ENCODE peak calls at places on chromosome 12, in six cellular contexts. One of them, this sample, is unnamed.

GRCh38 chr12:131230340-131231099 is 276.8 kb downstream of the ADGRD1 start:
- DNase-seq in HepG2: no peak
- DNase-seq in H7: peak
- DNase-seq in stimulated activated CD4-positive, alpha-beta T cell treated with anti-CD3 and anti-CD28 coated beads, Interleukin-4, amount 100 ng/mL, for 1 hour: no peak
- DNase-seq in stimulated activated naive CD4-positive, alpha-beta T cell: no peak
- DNase-seq in anterior cingulate cortex: no peak
- DNase-seq in this sample: no peak

GRCh38 chr12:30679250-30679649 is 16.4 kb downstream of the IPO8 start:
- DNase-seq in HepG2: no peak
- DNase-seq in stimulated activated CD4-positive, alpha-beta T cell treated with anti-CD3 and anti-CD28 coated beads, Interleukin-4, amount 100 ng/mL, for 1 hour: no peak
- DNase-seq in stimulated activated naive CD4-positive, alpha-beta T cell: no peak
- DNase-seq in H7: no peak
- DNase-seq in anterior cingulate cortex: no peak
- DNase-seq in this sample: no peak

GRCh38 chr12:32512910-32513309 is 113.6 kb downstream of the FGD4 start:
- DNase-seq in H7: no peak
- DNase-seq in anterior cingulate cortex: no peak
- DNase-seq in HepG2: no peak
- DNase-seq in stimulated activated CD4-positive, alpha-beta T cell treated with anti-CD3 and anti-CD28 coated beads, Interleukin-4, amount 100 ng/mL, for 1 hour: no peak
- DNase-seq in stimulated activated naive CD4-positive, alpha-beta T cell: no peak
- DNase-seq in this sample: no peak

GRCh38 chr12:116528067-116528466 is 31.1 kb upstream of the MAP1LC3B2 start:
- DNase-seq in H7: no peak
- DNase-seq in stimulated activated naive CD4-positive, alpha-beta T cell: no peak
- DNase-seq in HepG2: no peak
- DNase-seq in stimulated activated CD4-positive, alpha-beta T cell treated with anti-CD3 and anti-CD28 coated beads, Interleukin-4, amount 100 ng/mL, for 1 hour: no peak
- DNase-seq in anterior cingulate cortex: no peak
- DNase-seq in this sample: no peak

GRCh38 chr12:117875652-117876491 is 92.9 kb downstream of the KSR2 start:
- DNase-seq in HepG2: no peak
- DNase-seq in anterior cingulate cortex: peak
- DNase-seq in stimulated activated naive CD4-positive, alpha-beta T cell: no peak
- DNase-seq in stimulated activated CD4-positive, alpha-beta T cell treated with anti-CD3 and anti-CD28 coated beads, Interleukin-4, amount 100 ng/mL, for 1 hour: peak
- DNase-seq in H7: peak
- DNase-seq in this sample: peak

GRCh38 chr12:27243006-27243405 is 1.1 kb upstream of the STK38L start:
- DNase-seq in stimulated activated naive CD4-positive, alpha-beta T cell: no peak
- DNase-seq in H7: no peak
- DNase-seq in stimulated activated CD4-positive, alpha-beta T cell treated with anti-CD3 and anti-CD28 coated beads, Interleukin-4, amount 100 ng/mL, for 1 hour: no peak
- DNase-seq in HepG2: no peak
- DNase-seq in anterior cingulate cortex: no peak
- DNase-seq in this sample: no peak

GRCh38 chr12:16939871-16940306 is 333.9 kb upstream of the LMO3 start:
- DNase-seq in HepG2: peak
- DNase-seq in stimulated activated naive CD4-positive, alpha-beta T cell: no peak
- DNase-seq in anterior cingulate cortex: no peak
- DNase-seq in stimulated activated CD4-positive, alpha-beta T cell treated with anti-CD3 and anti-CD28 coated beads, Interleukin-4, amount 100 ng/mL, for 1 hour: no peak
- DNase-seq in H7: peak
- DNase-seq in this sample: peak

GRCh38 chr12:22539055-22539454 is 5.3 kb downstream of the C2CD5 start:
- DNase-seq in HepG2: no peak
- DNase-seq in H7: no peak
- DNase-seq in stimulated activated naive CD4-positive, alpha-beta T cell: no peak
- DNase-seq in stimulated activated CD4-positive, alpha-beta T cell treated with anti-CD3 and anti-CD28 coated beads, Interleukin-4, amount 100 ng/mL, for 1 hour: no peak
- DNase-seq in anterior cingulate cortex: no peak
- DNase-seq in this sample: no peak

GRCh38 chr12:69324797-69325466 is 23.2 kb upstream of the LYZ start:
- DNase-seq in stimulated activated naive CD4-positive, alpha-beta T cell: no peak
- DNase-seq in HepG2: no peak
- DNase-seq in H7: no peak
- DNase-seq in anterior cingulate cortex: no peak
- DNase-seq in stimulated activated CD4-positive, alpha-beta T cell treated with anti-CD3 and anti-CD28 coated beads, Interleukin-4, amount 100 ng/mL, for 1 hour: no peak
- DNase-seq in this sample: no peak

GRCh38 chr12:69161835-69162234 is 77.5 kb upstream of the CPSF6 start:
- DNase-seq in HepG2: no peak
- DNase-seq in stimulated activated CD4-positive, alpha-beta T cell treated with anti-CD3 and anti-CD28 coated beads, Interleukin-4, amount 100 ng/mL, for 1 hour: peak
- DNase-seq in stimulated activated naive CD4-positive, alpha-beta T cell: peak
- DNase-seq in H7: no peak
- DNase-seq in anterior cingulate cortex: no peak
- DNase-seq in this sample: no peak

GRCh38 chr12:29149691-29150382 is 759 bp downstream of the FAR2 start:
- DNase-seq in stimulated activated CD4-positive, alpha-beta T cell treated with anti-CD3 and anti-CD28 coated beads, Interleukin-4, amount 100 ng/mL, for 1 hour: peak
- DNase-seq in anterior cingulate cortex: no peak
- DNase-seq in stimulated activated naive CD4-positive, alpha-beta T cell: no peak
- DNase-seq in HepG2: no peak
- DNase-seq in H7: peak
- DNase-seq in this sample: peak

GRCh38 chr12:82174383-82174782 is 183.8 kb downstream of the CCDC59 start:
- DNase-seq in H7: no peak
- DNase-seq in HepG2: no peak
- DNase-seq in stimulated activated naive CD4-positive, alpha-beta T cell: no peak
- DNase-seq in anterior cingulate cortex: no peak
- DNase-seq in stimulated activated CD4-positive, alpha-beta T cell treated with anti-CD3 and anti-CD28 coated beads, Interleukin-4, amount 100 ng/mL, for 1 hour: no peak
- DNase-seq in this sample: no peak

GRCh38 chr12:113453330-113453729 is 18.3 kb downstream of the LHX5 start:
- DNase-seq in stimulated activated CD4-positive, alpha-beta T cell treated with anti-CD3 and anti-CD28 coated beads, Interleukin-4, amount 100 ng/mL, for 1 hour: no peak
- DNase-seq in HepG2: no peak
- DNase-seq in H7: no peak
- DNase-seq in stimulated activated naive CD4-positive, alpha-beta T cell: no peak
- DNase-seq in anterior cingulate cortex: no peak
- DNase-seq in this sample: no peak

GRCh38 chr12:6608592-6609311 is 1.6 kb upstream of the CHD4 start:
- DNase-seq in HepG2: peak
- DNase-seq in stimulated activated CD4-positive, alpha-beta T cell treated with anti-CD3 and anti-CD28 coated beads, Interleukin-4, amount 100 ng/mL, for 1 hour: no peak
- DNase-seq in anterior cingulate cortex: no peak
- DNase-seq in stimulated activated naive CD4-positive, alpha-beta T cell: peak
- DNase-seq in H7: no peak
- DNase-seq in this sample: peak

GRCh38 chr12:12983420-12984035 is 16.5 kb downstream of the HEBP1 start:
- DNase-seq in stimulated activated naive CD4-positive, alpha-beta T cell: no peak
- DNase-seq in HepG2: peak
- DNase-seq in H7: no peak
- DNase-seq in anterior cingulate cortex: no peak
- DNase-seq in stimulated activated CD4-positive, alpha-beta T cell treated with anti-CD3 and anti-CD28 coated beads, Interleukin-4, amount 100 ng/mL, for 1 hour: no peak
- DNase-seq in this sample: peak

GRCh38 chr12:51056242-51056641 is 8.1 kb downstream of the LETMD1 start:
- DNase-seq in anterior cingulate cortex: no peak
- DNase-seq in stimulated activated naive CD4-positive, alpha-beta T cell: no peak
- DNase-seq in HepG2: no peak
- DNase-seq in stimulated activated CD4-positive, alpha-beta T cell treated with anti-CD3 and anti-CD28 coated beads, Interleukin-4, amount 100 ng/mL, for 1 hour: no peak
- DNase-seq in H7: no peak
- DNase-seq in this sample: no peak

GRCh38 chr12:230925-231671 is 17.1 kb upstream of the SLC6A12 start:
- DNase-seq in HepG2: no peak
- DNase-seq in H7: peak
- DNase-seq in stimulated activated naive CD4-positive, alpha-beta T cell: no peak
- DNase-seq in anterior cingulate cortex: peak
- DNase-seq in stimulated activated CD4-positive, alpha-beta T cell treated with anti-CD3 and anti-CD28 coated beads, Interleukin-4, amount 100 ng/mL, for 1 hour: no peak
- DNase-seq in this sample: no peak

GRCh38 chr12:52211716-52212585 is 20.1 kb upstream of the KRT80 start:
- DNase-seq in stimulated activated CD4-positive, alpha-beta T cell treated with anti-CD3 and anti-CD28 coated beads, Interleukin-4, amount 100 ng/mL, for 1 hour: no peak
- DNase-seq in HepG2: no peak
- DNase-seq in anterior cingulate cortex: no peak
- DNase-seq in stimulated activated naive CD4-positive, alpha-beta T cell: no peak
- DNase-seq in H7: no peak
- DNase-seq in this sample: peak

GRCh38 chr12:93325855-93326254 is 51.9 kb upstream of the NUDT4 start:
- DNase-seq in H7: no peak
- DNase-seq in anterior cingulate cortex: no peak
- DNase-seq in stimulated activated naive CD4-positive, alpha-beta T cell: no peak
- DNase-seq in stimulated activated CD4-positive, alpha-beta T cell treated with anti-CD3 and anti-CD28 coated beads, Interleukin-4, amount 100 ng/mL, for 1 hour: no peak
- DNase-seq in HepG2: no peak
- DNase-seq in this sample: no peak

GRCh38 chr12:55818140-55818728 is 393 bp downstream of the ORMDL2 start:
- DNase-seq in stimulated activated naive CD4-positive, alpha-beta T cell: no peak
- DNase-seq in H7: no peak
- DNase-seq in stimulated activated CD4-positive, alpha-beta T cell treated with anti-CD3 and anti-CD28 coated beads, Interleukin-4, amount 100 ng/mL, for 1 hour: no peak
- DNase-seq in anterior cingulate cortex: no peak
- DNase-seq in HepG2: no peak
- DNase-seq in this sample: no peak

GRCh38 chr12:3622732-3623690 is 129.9 kb downstream of the CRACR2A start:
- DNase-seq in H7: no peak
- DNase-seq in stimulated activated CD4-positive, alpha-beta T cell treated with anti-CD3 and anti-CD28 coated beads, Interleukin-4, amount 100 ng/mL, for 1 hour: no peak
- DNase-seq in anterior cingulate cortex: no peak
- DNase-seq in stimulated activated naive CD4-positive, alpha-beta T cell: no peak
- DNase-seq in HepG2: no peak
- DNase-seq in this sample: no peak

GRCh38 chr12:75944097-75944904 is 87.3 kb downstream of the PHLDA1 start:
- DNase-seq in stimulated activated CD4-positive, alpha-beta T cell treated with anti-CD3 and anti-CD28 coated beads, Interleukin-4, amount 100 ng/mL, for 1 hour: no peak
- DNase-seq in stimulated activated naive CD4-positive, alpha-beta T cell: no peak
- DNase-seq in anterior cingulate cortex: no peak
- DNase-seq in H7: peak
- DNase-seq in HepG2: peak
- DNase-seq in this sample: no peak

GRCh38 chr12:14252697-14253096 is 112.8 kb upstream of the ATF7IP start:
- DNase-seq in stimulated activated naive CD4-positive, alpha-beta T cell: no peak
- DNase-seq in stimulated activated CD4-positive, alpha-beta T cell treated with anti-CD3 and anti-CD28 coated beads, Interleukin-4, amount 100 ng/mL, for 1 hour: no peak
- DNase-seq in anterior cingulate cortex: no peak
- DNase-seq in HepG2: no peak
- DNase-seq in H7: no peak
- DNase-seq in this sample: no peak

GRCh38 chr12:17489452-17489851 is 600.5 kb downstream of the RERGL start:
- DNase-seq in anterior cingulate cortex: no peak
- DNase-seq in stimulated activated CD4-positive, alpha-beta T cell treated with anti-CD3 and anti-CD28 coated beads, Interleukin-4, amount 100 ng/mL, for 1 hour: no peak
- DNase-seq in HepG2: no peak
- DNase-seq in stimulated activated naive CD4-positive, alpha-beta T cell: no peak
- DNase-seq in H7: peak
- DNase-seq in this sample: no peak

GRCh38 chr12:47547077-47547476 is 158.8 kb downstream of the RPAP3 start:
- DNase-seq in stimulated activated naive CD4-positive, alpha-beta T cell: no peak
- DNase-seq in stimulated activated CD4-positive, alpha-beta T cell treated with anti-CD3 and anti-CD28 coated beads, Interleukin-4, amount 100 ng/mL, for 1 hour: no peak
- DNase-seq in anterior cingulate cortex: no peak
- DNase-seq in H7: peak
- DNase-seq in HepG2: no peak
- DNase-seq in this sample: no peak

GRCh38 chr12:109630107-109630506 is 56.5 kb downstream of the MVK start:
- DNase-seq in stimulated activated naive CD4-positive, alpha-beta T cell: no peak
- DNase-seq in H7: no peak
- DNase-seq in HepG2: no peak
- DNase-seq in stimulated activated CD4-positive, alpha-beta T cell treated with anti-CD3 and anti-CD28 coated beads, Interleukin-4, amount 100 ng/mL, for 1 hour: no peak
- DNase-seq in anterior cingulate cortex: no peak
- DNase-seq in this sample: no peak

This sample was measured in BE2C.